ENCODE peak calls at places on chromosomes 12 and 14, in five cellular contexts. One of them, this sample, is unnamed.

GRCh38 chr14:102206901-102207300 is 67.2 kb downstream of the WDR20 start:
- DNase-seq in left ventricle myocardium inferior: no peak
- DNase-seq in cardiac muscle cell: no peak
- DNase-seq in IMR-90: no peak
- DNase-seq in substantia nigra: no peak
- DNase-seq in this sample: no peak

GRCh38 chr14:100467939-100468338 is 119.3 kb downstream of the BEGAIN start:
- DNase-seq in cardiac muscle cell: no peak
- DNase-seq in IMR-90: no peak
- DNase-seq in substantia nigra: no peak
- DNase-seq in left ventricle myocardium inferior: no peak
- DNase-seq in this sample: no peak

GRCh38 chr12:116697305-116698130 is 40.4 kb downstream of the SPRING1 start:
- DNase-seq in cardiac muscle cell: peak; percentile 80
- DNase-seq in IMR-90: no peak
- DNase-seq in substantia nigra: no peak
- DNase-seq in left ventricle myocardium inferior: peak; percentile 40
- DNase-seq in this sample: no peak

GRCh38 chr12:79883216-79883615 is 51.7 kb downstream of the PPP1R12A start:
- DNase-seq in IMR-90: peak; percentile 68
- DNase-seq in substantia nigra: no peak
- DNase-seq in left ventricle myocardium inferior: no peak
- DNase-seq in cardiac muscle cell: no peak
- DNase-seq in this sample: no peak

GRCh38 chr12:124745891-124746570 is 117.6 kb downstream of the SCARB1 start:
- DNase-seq in left ventricle myocardium inferior: peak; percentile 95
- DNase-seq in cardiac muscle cell: peak; percentile 87
- DNase-seq in IMR-90: peak; percentile 81
- DNase-seq in substantia nigra: peak; percentile 97
- DNase-seq in this sample: peak; percentile 93

GRCh38 chr14:73784065-73784987 is 67.3 kb upstream of the PTGR2 start:
- DNase-seq in left ventricle myocardium inferior: no peak
- DNase-seq in substantia nigra: no peak
- DNase-seq in cardiac muscle cell: peak; percentile 37
- DNase-seq in IMR-90: peak; percentile 70
- DNase-seq in this sample: no peak

GRCh38 chr12:125092872-125093680 is 27.8 kb downstream of the AACS start:
- DNase-seq in left ventricle myocardium inferior: peak; percentile 59
- DNase-seq in IMR-90: peak; percentile 66
- DNase-seq in substantia nigra: peak; percentile 30
- DNase-seq in cardiac muscle cell: no peak
- DNase-seq in this sample: no peak

GRCh38 chr12:53938276-53939140 is at the start of gene HOXC13:
- DNase-seq in IMR-90: no peak
- DNase-seq in cardiac muscle cell: peak; percentile 55
- DNase-seq in substantia nigra: no peak
- DNase-seq in left ventricle myocardium inferior: no peak
- DNase-seq in this sample: no peak

GRCh38 chr12:102955926-102956737 is 1.3 kb upstream of the ASCL1 start:
- DNase-seq in left ventricle myocardium inferior: no peak
- DNase-seq in substantia nigra: no peak
- DNase-seq in cardiac muscle cell: peak; percentile 73
- DNase-seq in IMR-90: no peak
- DNase-seq in this sample: peak; percentile 5

GRCh38 chr12:79252358-79253075 is 387.9 kb downstream of the SYT1 start:
- DNase-seq in left ventricle myocardium inferior: no peak
- DNase-seq in substantia nigra: no peak
- DNase-seq in cardiac muscle cell: no peak
- DNase-seq in IMR-90: peak; percentile 67
- DNase-seq in this sample: no peak

GRCh38 chr14:77315115-77315944 is 5.4 kb downstream of the POMT2 start:
- DNase-seq in left ventricle myocardium inferior: no peak
- DNase-seq in IMR-90: no peak
- DNase-seq in substantia nigra: peak; percentile 31
- DNase-seq in cardiac muscle cell: peak; percentile 17
- DNase-seq in this sample: no peak

GRCh38 chr12:5456906-5457305 is 25.0 kb downstream of the NTF3 start:
- DNase-seq in left ventricle myocardium inferior: no peak
- DNase-seq in substantia nigra: no peak
- DNase-seq in IMR-90: peak; percentile 82
- DNase-seq in cardiac muscle cell: no peak
- DNase-seq in this sample: no peak
- H3K27ac ChIP-seq in left ventricle myocardium inferior: peak overlapping the region; percentile 68
- H3K27ac ChIP-seq in substantia nigra: no peak overlapping the region
- H3K27ac ChIP-seq in IMR-90: peak overlapping the region; percentile 98
- H3K27ac ChIP-seq in cardiac muscle cell: no peak overlapping the region
- H3K27ac ChIP-seq in this sample: no peak overlapping the region

GRCh38 chr12:8461426-8461825 is 5.7 kb downstream of the CLEC6A start:
- DNase-seq in substantia nigra: no peak
- DNase-seq in cardiac muscle cell: no peak
- DNase-seq in left ventricle myocardium inferior: no peak
- DNase-seq in IMR-90: no peak
- DNase-seq in this sample: no peak

GRCh38 chr12:8471093-8471492 is 15.3 kb downstream of the CLEC6A start:
- DNase-seq in substantia nigra: no peak
- DNase-seq in IMR-90: no peak
- DNase-seq in left ventricle myocardium inferior: no peak
- DNase-seq in cardiac muscle cell: no peak
- DNase-seq in this sample: no peak

GRCh38 chr12:8465597-8465996 is 9.8 kb downstream of the CLEC6A start:
- DNase-seq in left ventricle myocardium inferior: no peak
- DNase-seq in cardiac muscle cell: no peak
- DNase-seq in substantia nigra: no peak
- DNase-seq in IMR-90: no peak
- DNase-seq in this sample: no peak

DNA sequence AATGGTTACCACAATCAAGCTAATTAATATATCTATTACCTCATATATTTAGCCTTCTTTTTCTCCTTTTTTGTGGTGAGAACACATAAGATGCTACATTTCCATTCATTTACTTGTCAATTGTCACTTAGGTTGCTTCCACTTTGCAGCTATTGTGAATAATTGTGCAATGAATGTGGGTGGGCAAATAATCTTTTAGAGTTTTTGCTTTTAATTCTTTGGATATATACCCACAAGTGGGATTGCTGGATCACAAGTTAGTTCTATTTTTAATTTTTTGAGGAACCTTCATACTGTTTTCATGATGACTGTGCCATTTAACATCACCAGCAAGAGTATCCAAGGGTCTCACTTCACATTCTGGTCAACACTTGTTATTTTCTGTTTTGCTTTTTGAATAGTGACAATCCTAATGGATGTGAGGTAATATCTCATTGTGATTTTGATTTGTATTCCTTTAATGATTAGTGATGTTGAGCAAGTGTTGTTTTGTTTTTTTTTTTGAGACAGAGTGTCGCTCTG is 10.5 kb downstream of the CLEC6A start:
- DNase-seq in IMR-90: no peak
- DNase-seq in left ventricle myocardium inferior: no peak
- DNase-seq in substantia nigra: no peak
- DNase-seq in cardiac muscle cell: no peak
- DNase-seq in this sample: no peak
- H3K27ac ChIP-seq in IMR-90: no peak overlapping the region
- H3K27ac ChIP-seq in left ventricle myocardium inferior: no peak overlapping the region
- H3K27ac ChIP-seq in substantia nigra: no peak overlapping the region
- H3K27ac ChIP-seq in cardiac muscle cell: no peak overlapping the region
- H3K27ac ChIP-seq in this sample: no peak overlapping the region

DNA sequence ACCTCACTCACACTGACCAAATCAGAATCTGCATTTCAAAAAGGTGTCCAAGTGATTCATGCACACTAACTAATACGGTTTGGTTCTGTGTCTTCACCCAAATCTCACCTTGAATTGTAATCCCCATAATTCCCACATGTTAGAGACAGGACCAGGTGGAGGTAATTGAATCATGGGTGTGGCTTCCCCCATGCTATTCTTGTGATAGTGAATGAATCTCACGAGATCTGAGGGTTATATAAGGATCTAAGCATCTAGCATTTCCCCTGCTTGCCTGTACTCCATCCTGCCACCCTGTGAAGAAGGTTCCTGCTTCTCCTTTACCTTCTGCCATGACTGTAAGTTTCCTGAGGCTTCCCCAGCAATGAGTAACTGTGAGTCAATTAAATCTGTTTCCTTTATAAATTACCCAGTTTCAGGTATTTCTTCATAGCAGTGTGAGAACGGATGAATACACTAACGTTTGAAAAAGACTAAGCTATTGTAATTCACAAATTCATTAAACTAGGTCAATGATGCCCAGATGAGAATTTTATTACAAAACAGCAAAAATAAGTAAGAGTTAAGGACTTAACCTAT is 759.1 kb downstream of the GALC start:
- DNase-seq in left ventricle myocardium inferior: no peak
- DNase-seq in IMR-90: no peak
- DNase-seq in cardiac muscle cell: no peak
- DNase-seq in substantia nigra: no peak
- DNase-seq in this sample: no peak
- H3K27ac ChIP-seq in left ventricle myocardium inferior: no peak overlapping the region
- H3K27ac ChIP-seq in IMR-90: no peak overlapping the region
- H3K27ac ChIP-seq in cardiac muscle cell: no peak overlapping the region
- H3K27ac ChIP-seq in substantia nigra: no peak overlapping the region
- H3K27ac ChIP-seq in this sample: no peak overlapping the region

DNA sequence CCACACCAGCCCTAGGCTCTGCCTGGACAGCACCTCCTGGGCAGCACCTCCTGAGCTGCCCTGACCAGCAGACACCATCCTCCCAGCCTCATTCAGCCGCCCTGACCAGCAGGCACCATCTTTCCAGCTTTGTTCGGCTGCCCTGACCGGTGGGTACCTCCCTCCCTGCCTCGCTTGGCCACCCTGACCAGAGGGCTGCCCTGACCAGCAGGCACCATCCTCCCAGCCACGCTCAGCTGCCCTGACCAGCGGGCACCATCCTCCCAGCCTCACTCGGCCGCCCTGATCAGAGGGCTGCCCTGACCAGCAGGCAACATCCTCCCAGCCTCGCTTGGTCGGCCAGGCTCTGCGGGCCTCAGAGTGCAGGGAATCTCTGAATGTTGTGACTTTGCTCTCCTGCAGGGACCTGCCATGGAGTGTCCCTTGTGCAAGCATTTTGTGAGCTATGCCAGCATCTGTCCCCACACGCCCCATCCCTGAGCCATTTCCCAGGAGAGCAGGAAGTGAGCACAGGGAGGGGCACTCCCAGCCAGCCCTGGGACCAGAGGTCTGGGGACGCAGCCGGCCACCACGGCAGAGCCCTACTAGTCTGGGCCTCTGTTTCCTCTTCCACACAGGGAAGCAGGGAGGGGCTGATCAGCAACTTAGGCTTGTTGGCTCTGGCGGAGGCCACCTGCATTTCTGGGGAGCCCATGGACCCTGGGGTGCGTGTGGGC is 265.5 kb downstream of the SEC23A start:
- DNase-seq in IMR-90: no peak
- DNase-seq in substantia nigra: no peak
- DNase-seq in cardiac muscle cell: no peak
- DNase-seq in left ventricle myocardium inferior: no peak
- DNase-seq in this sample: no peak
- H3K27ac ChIP-seq in IMR-90: no peak overlapping the region
- H3K27ac ChIP-seq in substantia nigra: no peak overlapping the region
- H3K27ac ChIP-seq in cardiac muscle cell: no peak overlapping the region
- H3K27ac ChIP-seq in left ventricle myocardium inferior: peak overlapping the region; percentile 42
- H3K27ac ChIP-seq in this sample: no peak overlapping the region

DNA sequence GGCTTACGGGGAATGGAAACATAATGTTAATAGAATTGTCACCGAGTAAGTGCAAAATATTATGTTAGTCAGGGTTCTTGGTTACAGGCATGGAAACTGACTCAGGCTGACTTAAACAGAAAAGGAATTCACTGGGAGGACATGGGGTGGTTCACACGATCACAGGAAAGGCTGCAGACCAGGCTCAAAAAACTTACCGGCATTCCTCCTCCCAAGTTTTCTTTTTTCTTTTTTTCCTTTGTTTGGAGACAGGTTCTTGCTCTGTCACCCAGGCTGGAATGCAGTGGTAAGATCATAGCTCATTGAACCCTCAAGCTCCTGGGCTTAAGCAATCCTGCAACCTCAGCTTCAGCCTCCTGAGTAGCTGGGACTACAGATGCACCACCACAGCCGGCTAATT is 11.9 kb upstream of the UBE2N start:
- DNase-seq in substantia nigra: no peak
- DNase-seq in IMR-90: peak; percentile 77
- DNase-seq in left ventricle myocardium inferior: no peak
- DNase-seq in cardiac muscle cell: no peak
- DNase-seq in this sample: no peak
- H3K27ac ChIP-seq in substantia nigra: no peak overlapping the region
- H3K27ac ChIP-seq in IMR-90: no peak overlapping the region
- H3K27ac ChIP-seq in left ventricle myocardium inferior: no peak overlapping the region
- H3K27ac ChIP-seq in cardiac muscle cell: no peak overlapping the region
- H3K27ac ChIP-seq in this sample: no peak overlapping the region

DNA sequence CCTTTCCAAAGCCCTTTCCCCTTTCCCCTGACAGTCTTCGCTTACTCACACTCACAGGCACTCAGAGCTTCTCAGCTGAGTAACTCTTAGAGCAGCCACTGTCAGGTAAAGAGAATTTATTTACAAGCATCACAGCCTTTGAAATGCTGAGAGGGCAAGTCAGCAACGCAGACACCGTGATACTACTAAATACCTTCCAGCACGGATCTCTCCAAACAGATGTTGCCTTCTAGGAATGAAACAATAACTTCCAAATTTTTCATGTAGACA is 167.8 kb downstream of the FOXN3 start:
- DNase-seq in substantia nigra: no peak
- DNase-seq in cardiac muscle cell: no peak
- DNase-seq in IMR-90: peak; percentile 18
- DNase-seq in left ventricle myocardium inferior: no peak
- DNase-seq in this sample: no peak
- H3K27ac ChIP-seq in substantia nigra: no peak overlapping the region
- H3K27ac ChIP-seq in cardiac muscle cell: peak overlapping the region; percentile 66
- H3K27ac ChIP-seq in IMR-90: no peak overlapping the region
- H3K27ac ChIP-seq in left ventricle myocardium inferior: no peak overlapping the region
- H3K27ac ChIP-seq in this sample: no peak overlapping the region

DNA sequence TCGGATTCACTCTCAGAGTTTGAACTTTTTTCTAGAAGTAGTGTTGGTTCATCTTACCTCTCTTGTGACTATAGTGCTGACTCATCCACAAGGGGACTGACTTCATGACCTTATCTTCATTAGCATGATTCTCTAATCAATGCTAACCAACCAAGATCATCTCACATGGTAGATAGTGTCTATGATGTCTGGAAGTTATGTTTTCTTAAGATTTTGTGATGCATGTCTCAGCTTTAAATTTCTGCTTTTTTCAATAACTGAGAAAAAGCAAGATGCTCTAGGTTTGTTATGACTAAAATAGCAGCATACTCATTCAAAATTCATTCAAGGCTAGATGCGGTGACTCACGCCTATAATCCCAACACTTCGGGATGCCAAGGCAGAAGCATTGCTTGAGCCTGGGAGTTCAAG is 12.3 kb upstream of the SLC35E3 start:
- DNase-seq in left ventricle myocardium inferior: no peak
- DNase-seq in cardiac muscle cell: no peak
- DNase-seq in IMR-90: peak; percentile 85
- DNase-seq in substantia nigra: no peak
- DNase-seq in this sample: no peak
- H3K27ac ChIP-seq in left ventricle myocardium inferior: no peak overlapping the region
- H3K27ac ChIP-seq in cardiac muscle cell: no peak overlapping the region
- H3K27ac ChIP-seq in IMR-90: no peak overlapping the region
- H3K27ac ChIP-seq in substantia nigra: no peak overlapping the region
- H3K27ac ChIP-seq in this sample: no peak overlapping the region

This sample was measured in caudate nucleus.